ENCODE peak calls at places on chromosomes 12 and 14, in seven cellular contexts. One of them, this sample, is unnamed.

GRCh38 chr14:55386037-55386798 is 25.4 kb downstream of the ATG14 start:
- DNase-seq in CD4-positive, alpha-beta T cell: no peak
- DNase-seq in kidney: no peak
- DNase-seq in tibial nerve: no peak
- DNase-seq in aorta: no peak
- DNase-seq in mesenchymal stem cell: no peak
- DNase-seq in IMR-90: no peak
- DNase-seq in this sample: no peak

GRCh38 chr12:6442799-6443198 is 2.0 kb upstream of the CD27 start:
- DNase-seq in kidney: peak
- DNase-seq in CD4-positive, alpha-beta T cell: no peak
- DNase-seq in mesenchymal stem cell: no peak
- DNase-seq in aorta: no peak
- DNase-seq in IMR-90: no peak
- DNase-seq in tibial nerve: no peak
- DNase-seq in this sample: no peak

GRCh38 chr12:124386059-124386458 is 91.2 kb downstream of the RFLNA start:
- DNase-seq in kidney: no peak
- DNase-seq in aorta: no peak
- DNase-seq in IMR-90: no peak
- DNase-seq in CD4-positive, alpha-beta T cell: no peak
- DNase-seq in mesenchymal stem cell: peak
- DNase-seq in tibial nerve: no peak
- DNase-seq in this sample: peak

GRCh38 chr14:58607571-58608317 is 30.0 kb upstream of the DACT1 start:
- DNase-seq in tibial nerve: no peak
- DNase-seq in kidney: no peak
- DNase-seq in mesenchymal stem cell: peak
- DNase-seq in aorta: no peak
- DNase-seq in CD4-positive, alpha-beta T cell: no peak
- DNase-seq in IMR-90: peak
- DNase-seq in this sample: no peak

GRCh38 chr12:98418357-98419075 is 96.9 kb upstream of the TMPO start:
- DNase-seq in aorta: peak
- DNase-seq in tibial nerve: peak
- DNase-seq in mesenchymal stem cell: peak
- DNase-seq in kidney: peak
- DNase-seq in IMR-90: peak
- DNase-seq in CD4-positive, alpha-beta T cell: no peak
- DNase-seq in this sample: peak

GRCh38 chr14:94864421-94865195 is 94.7 kb upstream of the GSC start:
- DNase-seq in IMR-90: no peak
- DNase-seq in CD4-positive, alpha-beta T cell: no peak
- DNase-seq in kidney: no peak
- DNase-seq in aorta: no peak
- DNase-seq in mesenchymal stem cell: no peak
- DNase-seq in tibial nerve: no peak
- DNase-seq in this sample: no peak

GRCh38 chr12:120718055-120718454 is 7.6 kb upstream of the ACADS start:
- DNase-seq in kidney: no peak
- DNase-seq in aorta: no peak
- DNase-seq in IMR-90: no peak
- DNase-seq in CD4-positive, alpha-beta T cell: no peak
- DNase-seq in mesenchymal stem cell: no peak
- DNase-seq in tibial nerve: no peak
- DNase-seq in this sample: no peak

GRCh38 chr12:1912580-1913376 is 5.7 kb downstream of the CACNA2D4 start:
- DNase-seq in kidney: peak
- DNase-seq in tibial nerve: peak
- DNase-seq in aorta: peak
- DNase-seq in CD4-positive, alpha-beta T cell: no peak
- DNase-seq in IMR-90: no peak
- DNase-seq in mesenchymal stem cell: peak
- DNase-seq in this sample: no peak

GRCh38 chr12:16324772-16325171 is 22.7 kb upstream of the MGST1 start:
- DNase-seq in CD4-positive, alpha-beta T cell: no peak
- DNase-seq in mesenchymal stem cell: no peak
- DNase-seq in kidney: no peak
- DNase-seq in aorta: no peak
- DNase-seq in tibial nerve: no peak
- DNase-seq in IMR-90: no peak
- DNase-seq in this sample: no peak

GRCh38 chr12:116537149-116537904 is 21.9 kb upstream of the MAP1LC3B2 start:
- DNase-seq in tibial nerve: no peak
- DNase-seq in IMR-90: no peak
- DNase-seq in CD4-positive, alpha-beta T cell: no peak
- DNase-seq in kidney: no peak
- DNase-seq in aorta: no peak
- DNase-seq in mesenchymal stem cell: no peak
- DNase-seq in this sample: no peak

GRCh38 chr14:37889087-37889486 is 293.7 kb downstream of the TTC6 start:
- DNase-seq in aorta: no peak
- DNase-seq in kidney: no peak
- DNase-seq in mesenchymal stem cell: no peak
- DNase-seq in IMR-90: no peak
- DNase-seq in tibial nerve: no peak
- DNase-seq in CD4-positive, alpha-beta T cell: no peak
- DNase-seq in this sample: peak

GRCh38 chr12:88206636-88207035 is 64.5 kb downstream of the TMTC3 start:
- DNase-seq in kidney: no peak
- DNase-seq in mesenchymal stem cell: peak
- DNase-seq in tibial nerve: peak
- DNase-seq in CD4-positive, alpha-beta T cell: no peak
- DNase-seq in aorta: no peak
- DNase-seq in IMR-90: peak
- DNase-seq in this sample: no peak

GRCh38 chr14:53478174-53478573 is 325.1 kb upstream of the DDHD1 start:
- DNase-seq in mesenchymal stem cell: no peak
- DNase-seq in aorta: no peak
- DNase-seq in kidney: no peak
- DNase-seq in IMR-90: no peak
- DNase-seq in CD4-positive, alpha-beta T cell: no peak
- DNase-seq in tibial nerve: no peak
- DNase-seq in this sample: no peak

GRCh38 chr12:62469704-62470103 is 3.1 kb downstream of the MON2 start:
- DNase-seq in kidney: no peak
- DNase-seq in mesenchymal stem cell: no peak
- DNase-seq in aorta: no peak
- DNase-seq in IMR-90: no peak
- DNase-seq in tibial nerve: no peak
- DNase-seq in CD4-positive, alpha-beta T cell: no peak
- DNase-seq in this sample: no peak

GRCh38 chr12:103677341-103677740 is 90.3 kb downstream of the STAB2 start:
- DNase-seq in mesenchymal stem cell: no peak
- DNase-seq in IMR-90: no peak
- DNase-seq in kidney: no peak
- DNase-seq in aorta: no peak
- DNase-seq in CD4-positive, alpha-beta T cell: no peak
- DNase-seq in tibial nerve: no peak
- DNase-seq in this sample: no peak

GRCh38 chr14:70716958-70717357 is 75.2 kb downstream of the TTC9 start:
- DNase-seq in tibial nerve: no peak
- DNase-seq in mesenchymal stem cell: no peak
- DNase-seq in CD4-positive, alpha-beta T cell: no peak
- DNase-seq in kidney: no peak
- DNase-seq in IMR-90: no peak
- DNase-seq in aorta: no peak
- DNase-seq in this sample: no peak
- H3K27ac ChIP-seq in tibial nerve: no peak
- H3K27ac ChIP-seq in mesenchymal stem cell: no peak
- H3K27ac ChIP-seq in CD4-positive, alpha-beta T cell: no peak
- H3K27ac ChIP-seq in kidney: no peak
- H3K27ac ChIP-seq in IMR-90: no peak
- H3K27ac ChIP-seq in aorta: no peak
- H3K27ac ChIP-seq in this sample: no peak

GRCh38 chr14:102314242-102315011 is 5.1 kb upstream of the ZNF839 start:
- DNase-seq in aorta: peak
- DNase-seq in CD4-positive, alpha-beta T cell: peak
- DNase-seq in IMR-90: peak
- DNase-seq in mesenchymal stem cell: peak
- DNase-seq in kidney: peak
- DNase-seq in tibial nerve: peak
- DNase-seq in this sample: peak
- H3K27ac ChIP-seq in aorta: no peak
- H3K27ac ChIP-seq in CD4-positive, alpha-beta T cell: no peak
- H3K27ac ChIP-seq in IMR-90: peak
- H3K27ac ChIP-seq in mesenchymal stem cell: no peak
- H3K27ac ChIP-seq in kidney: no peak
- H3K27ac ChIP-seq in tibial nerve: peak
- H3K27ac ChIP-seq in this sample: no peak

DNA sequence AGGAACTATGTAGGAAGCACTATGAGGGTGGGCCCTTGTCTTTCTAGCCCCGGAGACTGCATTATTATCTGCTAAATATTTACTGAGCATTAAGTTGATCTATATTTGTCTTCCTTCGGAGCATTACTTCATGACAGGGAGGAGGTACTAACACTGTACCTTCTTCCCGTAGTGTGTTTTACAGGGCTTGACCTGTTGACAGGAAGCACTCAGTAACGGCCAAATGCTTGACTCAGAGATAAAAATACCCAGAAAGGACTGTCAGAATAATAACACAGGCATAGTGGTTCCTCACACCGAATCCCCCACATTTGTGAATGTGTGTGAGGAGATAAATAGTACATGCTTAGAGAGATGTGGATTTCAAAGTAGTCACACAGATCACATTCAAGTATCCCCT is 466.6 kb downstream of the EGLN3 start:
- DNase-seq in tibial nerve: no peak
- DNase-seq in aorta: no peak
- DNase-seq in CD4-positive, alpha-beta T cell: no peak
- DNase-seq in mesenchymal stem cell: peak
- DNase-seq in kidney: no peak
- DNase-seq in IMR-90: no peak
- DNase-seq in this sample: no peak
- H3K27ac ChIP-seq in tibial nerve: no peak
- H3K27ac ChIP-seq in aorta: no peak
- H3K27ac ChIP-seq in CD4-positive, alpha-beta T cell: no peak
- H3K27ac ChIP-seq in mesenchymal stem cell: no peak
- H3K27ac ChIP-seq in kidney: no peak
- H3K27ac ChIP-seq in IMR-90: no peak
- H3K27ac ChIP-seq in this sample: no peak

GRCh38 chr14:71523630-71524320 is 408.5 kb upstream of the RGS6 start:
- DNase-seq in tibial nerve: no peak
- DNase-seq in aorta: no peak
- DNase-seq in IMR-90: peak
- DNase-seq in mesenchymal stem cell: peak
- DNase-seq in CD4-positive, alpha-beta T cell: no peak
- DNase-seq in kidney: no peak
- DNase-seq in this sample: no peak
- H3K27ac ChIP-seq in tibial nerve: no peak
- H3K27ac ChIP-seq in aorta: no peak
- H3K27ac ChIP-seq in IMR-90: no peak
- H3K27ac ChIP-seq in mesenchymal stem cell: no peak
- H3K27ac ChIP-seq in CD4-positive, alpha-beta T cell: no peak
- H3K27ac ChIP-seq in kidney: no peak
- H3K27ac ChIP-seq in this sample: no peak

GRCh38 chr12:110252716-110253115 is 28.3 kb upstream of the ATP2A2 start:
- DNase-seq in mesenchymal stem cell: no peak
- DNase-seq in kidney: peak
- DNase-seq in CD4-positive, alpha-beta T cell: no peak
- DNase-seq in IMR-90: no peak
- DNase-seq in tibial nerve: no peak
- DNase-seq in aorta: no peak
- DNase-seq in this sample: peak

GRCh38 chr12:110254971-110255540 is 26.0 kb upstream of the ATP2A2 start:
- DNase-seq in tibial nerve: no peak
- DNase-seq in CD4-positive, alpha-beta T cell: no peak
- DNase-seq in mesenchymal stem cell: no peak
- DNase-seq in aorta: no peak
- DNase-seq in IMR-90: no peak
- DNase-seq in kidney: no peak
- DNase-seq in this sample: no peak

GRCh38 chr12:110253176-110253575 is 27.9 kb upstream of the ATP2A2 start:
- DNase-seq in kidney: peak
- DNase-seq in tibial nerve: peak
- DNase-seq in aorta: peak
- DNase-seq in mesenchymal stem cell: peak
- DNase-seq in IMR-90: peak
- DNase-seq in CD4-positive, alpha-beta T cell: no peak
- DNase-seq in this sample: peak

GRCh38 chr12:110258466-110258865 is 22.6 kb upstream of the ATP2A2 start:
- DNase-seq in mesenchymal stem cell: no peak
- DNase-seq in kidney: no peak
- DNase-seq in aorta: no peak
- DNase-seq in tibial nerve: no peak
- DNase-seq in CD4-positive, alpha-beta T cell: no peak
- DNase-seq in IMR-90: no peak
- DNase-seq in this sample: no peak

DNA sequence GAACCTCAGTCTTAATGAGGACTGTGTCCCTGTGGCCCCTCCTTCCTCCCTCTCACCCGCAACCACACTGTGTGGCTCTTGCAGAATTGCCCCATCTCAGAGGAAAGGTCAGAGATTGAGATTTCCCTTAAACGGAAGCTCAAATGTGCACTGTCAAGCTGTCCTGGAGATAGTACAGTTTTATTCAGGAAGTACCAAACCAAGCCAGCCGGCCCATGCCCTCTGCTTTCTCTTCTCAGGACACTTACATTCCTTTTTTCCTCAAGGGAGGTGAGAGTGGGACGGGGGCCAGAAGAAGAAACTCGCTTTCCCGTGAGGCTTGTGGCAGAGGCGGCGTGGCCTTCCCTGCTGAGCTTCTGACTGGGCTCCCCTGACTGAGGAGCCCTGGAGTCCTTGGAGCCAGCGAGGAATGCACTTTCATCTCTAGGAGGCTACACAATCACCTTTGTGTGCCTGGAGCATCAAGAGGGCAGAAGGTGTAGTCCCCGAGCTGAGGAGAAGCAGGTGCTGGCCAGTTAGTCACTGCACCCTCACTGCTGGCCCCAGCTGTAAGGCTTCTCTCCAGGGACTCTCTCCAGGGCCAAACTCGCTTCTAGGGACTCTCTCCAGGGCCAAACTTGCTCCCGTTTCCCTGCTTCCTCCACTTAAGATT is 24.1 kb upstream of the ATP2A2 start:
- DNase-seq in IMR-90: no peak
- DNase-seq in kidney: peak
- DNase-seq in aorta: peak
- DNase-seq in tibial nerve: peak
- DNase-seq in mesenchymal stem cell: peak
- DNase-seq in CD4-positive, alpha-beta T cell: no peak
- DNase-seq in this sample: peak
- H3K27ac ChIP-seq in IMR-90: no peak
- H3K27ac ChIP-seq in kidney: no peak
- H3K27ac ChIP-seq in aorta: peak
- H3K27ac ChIP-seq in tibial nerve: peak
- H3K27ac ChIP-seq in mesenchymal stem cell: no peak
- H3K27ac ChIP-seq in CD4-positive, alpha-beta T cell: no peak
- H3K27ac ChIP-seq in this sample: peak

GRCh38 chr14:68211886-68212285 is 392.3 kb downstream of the RAD51B start:
- DNase-seq in kidney: no peak
- DNase-seq in IMR-90: no peak
- DNase-seq in tibial nerve: no peak
- DNase-seq in mesenchymal stem cell: no peak
- DNase-seq in CD4-positive, alpha-beta T cell: no peak
- DNase-seq in aorta: no peak
- DNase-seq in this sample: no peak
- H3K27ac ChIP-seq in kidney: peak
- H3K27ac ChIP-seq in IMR-90: no peak
- H3K27ac ChIP-seq in tibial nerve: no peak
- H3K27ac ChIP-seq in mesenchymal stem cell: peak
- H3K27ac ChIP-seq in CD4-positive, alpha-beta T cell: no peak
- H3K27ac ChIP-seq in aorta: no peak
- H3K27ac ChIP-seq in this sample: no peak

This sample was measured in right cardiac atrium.